ENCODE peak calls at places on chromosomes 13 and 19, in four cellular contexts. U is GM12878, V is K562, X is HL-60. J is an unnamed sample.

GRCh38 chr13:50382511-50382910 is 367.3 kb downstream of the KCNRG start:
- DNase-seq in U (no peak), V (no peak), X (no peak), J (no peak)

GRCh38 chr19:495440-496332 is 600 bp upstream of the MADCAM1 start:
- DNase-seq in U (no peak), V (peak), X (peak), J (no peak)

GRCh38 chr19:31674503-31675186 is 325.4 kb upstream of the TSHZ3 start:
- DNase-seq in U (no peak), V (no peak), X (no peak), J (no peak)

GRCh38 chr19:10317045-10317856 is 1.4 kb upstream of the FDX2 start:
- DNase-seq in U (no peak), V (no peak), X (no peak), J (no peak)

GRCh38 chr19:38596057-38596981 is 21.4 kb downstream of the MAP4K1 start:
- DNase-seq in U (no peak), V (peak), X (no peak), J (no peak)

GRCh38 chr19:34513767-34514166 is 32.2 kb downstream of the WTIP start:
- DNase-seq in U (no peak), V (no peak), X (no peak), J (no peak)

GRCh38 chr13:49655906-49656305 is 27.6 kb downstream of the ARL11 start:
- DNase-seq in U (no peak), V (no peak), X (no peak), J (no peak)

GRCh38 chr19:4914736-4915501 is 5.6 kb downstream of the UHRF1 start:
- DNase-seq in U (no peak), V (peak), X (peak), J (no peak)

GRCh38 chr13:100230813-100231575 is 142.1 kb downstream of the PCCA start:
- DNase-seq in U (no peak), V (no peak), X (no peak), J (no peak)

GRCh38 chr13:98315466-98315865 is 138.4 kb upstream of the RNF113B start:
- DNase-seq in U (no peak), V (no peak), X (no peak), J (no peak)

GRCh38 chr19:567296-567900 is 5.0 kb upstream of the BSG start:
- DNase-seq in U (no peak), V (no peak), X (no peak), J (no peak)

GRCh38 chr19:31355330-31356289 is 6.4 kb upstream of the TSHZ3 start:
- DNase-seq in U (no peak), V (no peak), X (no peak), J (no peak)

GRCh38 chr19:5719274-5719960 is 529 bp downstream of the LONP1 start:
- DNase-seq in U (no peak), V (peak), X (peak), J (no peak)

GRCh38 chr13:32911506-32911905 is 104.7 kb upstream of the KL start:
- DNase-seq in U (no peak), V (no peak), X (peak), J (peak)

GRCh38 chr19:55390461-55390880 is 4.7 kb downstream of the RPL28 start:
- DNase-seq in U (no peak), V (no peak), X (no peak), J (no peak)

GRCh38 chr19:39208175-39208795 is 4.2 kb upstream of the SYCN start:
- DNase-seq in U (no peak), V (no peak), X (no peak), J (no peak)

GRCh38 chr13:50910483-50910805 is 853 bp downstream of the RNASEH2B start:
- DNase-seq in U (no peak), V (no peak), X (peak), J (no peak)

GRCh38 chr13:103730407-103730806 is 664.2 kb upstream of the SLC10A2 start:
- DNase-seq in U (no peak), V (no peak), X (no peak), J (no peak)

GRCh38 chr13:91058066-91058465 is 289.4 kb upstream of the MIR17HG start:
- DNase-seq in U (no peak), V (no peak), X (no peak), J (no peak)

GRCh38 chr13:27919299-27919933 is 384 bp upstream of the PDX1 start:
- DNase-seq in U (no peak), V (peak), X (no peak), J (no peak)

GRCh38 chr13:76148926-76149325 is 512.8 kb downstream of the LMO7 start:
- DNase-seq in U (no peak), V (no peak), X (no peak), J (no peak)

GRCh38 chr13:27549406-27549981 is 70.8 kb downstream of the LNX2 start:
- DNase-seq in U (no peak), V (no peak), X (no peak), J (no peak)

GRCh38 chr13:35923347-35923746 is 207.8 kb downstream of the DCLK1 start:
- DNase-seq in U (no peak), V (no peak), X (no peak), J (no peak)

GRCh38 chr13:49494645-49495044 is 1.1 kb upstream of the PHF11 start:
- DNase-seq in U (no peak), V (no peak), X (no peak), J (no peak)

GRCh38 chr19:34314437-34315313 is 50.3 kb upstream of the GPI start:
- DNase-seq in U (peak), V (no peak), X (no peak), J (no peak)

GRCh38 chr19:48190288-48191284 is 20.1 kb downstream of the ZSWIM9 start:
- DNase-seq in U (no peak), V (peak), X (peak), J (no peak)

GRCh38 chr13:112926003-112926402 is 43.0 kb upstream of the MCF2L start:
- DNase-seq in U (no peak), V (no peak), X (no peak), J (no peak)

GRCh38 chr19:49142866-49143335 is 12.3 kb downstream of the HRC start:
- DNase-seq in U (no peak), V (peak), X (no peak), J (no peak)

GRCh38 chr13:85729296-85729695 is 69.9 kb downstream of the SLITRK6 start:
- DNase-seq in U (no peak), V (no peak), X (no peak), J (no peak)
- TF ChIP-seq SPI1 in U (no peak), V (no peak), X (no peak), J (no peak)

DNA sequence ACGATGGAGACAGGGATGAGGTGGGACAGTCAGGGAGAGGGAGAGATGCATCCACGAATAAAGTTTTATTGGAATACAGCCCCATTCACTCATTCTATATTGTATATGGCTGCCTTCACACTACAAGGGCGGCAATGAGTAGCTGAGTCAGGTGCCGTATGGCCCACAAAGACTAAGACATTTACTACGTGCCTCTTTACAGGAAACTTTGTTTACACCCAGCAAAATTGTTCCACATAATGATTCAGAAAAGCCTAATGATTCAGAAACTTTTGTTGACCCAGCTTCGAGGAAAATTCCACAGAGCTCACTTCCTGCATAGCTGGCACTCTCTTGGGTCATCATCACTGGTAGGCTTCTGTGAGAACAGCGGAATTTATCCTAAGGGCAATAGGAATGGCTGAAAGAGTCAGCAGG is 87.3 kb upstream of the PEG3 start:
- DNase-seq in U (no peak), V (no peak), X (no peak), J (no peak)
- TF ChIP-seq SPI1 in U (no peak), V (no peak), X (no peak), J (no peak)

DNA sequence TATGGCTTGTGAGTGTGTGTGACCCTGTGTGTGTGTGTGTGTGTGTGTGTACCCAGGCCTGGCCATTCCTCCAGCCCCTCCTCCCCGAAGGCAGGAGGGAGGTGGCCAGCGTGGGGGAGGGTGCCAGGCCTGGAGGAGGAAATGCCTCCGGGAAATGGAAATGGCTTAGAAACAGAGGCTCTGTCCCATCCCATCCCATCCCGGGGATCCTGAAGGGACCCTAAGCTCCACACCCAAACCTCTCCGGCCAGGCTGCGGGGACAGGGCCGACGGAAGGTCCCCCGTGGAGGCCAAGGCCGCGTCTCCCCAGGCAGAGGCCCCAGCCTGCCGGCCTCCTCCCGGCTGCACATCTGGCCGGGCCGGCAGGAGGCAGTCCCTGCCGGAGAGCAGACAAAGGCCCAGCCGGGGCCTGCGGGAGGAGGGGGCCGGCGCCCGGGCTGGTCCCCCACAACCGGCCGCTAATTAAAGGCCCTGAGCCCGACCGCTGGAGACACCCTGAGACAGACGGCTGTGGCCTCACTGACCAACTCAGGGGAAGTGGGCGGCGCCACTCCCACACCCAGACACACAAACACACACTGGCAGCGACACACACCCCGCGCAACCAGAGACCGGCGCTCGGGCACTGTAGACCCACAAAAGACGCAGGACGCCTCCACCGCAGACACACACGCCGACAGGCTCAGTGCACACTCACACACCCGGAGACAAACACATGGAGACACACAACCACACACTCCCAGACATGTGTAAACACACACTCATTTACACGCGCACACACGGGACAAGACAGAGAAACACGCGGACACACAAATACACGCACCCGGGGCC is 1.1 kb downstream of the ADAMTS10 start:
- DNase-seq in U (no peak), V (peak), X (peak), J (no peak)
- TF ChIP-seq SPI1 in U (no peak), V (no peak), X (no peak), J (no peak)

GRCh38 chr13:114101325-114101821 is 31.1 kb downstream of the RASA3 start:
- DNase-seq in U (no peak), V (no peak), X (no peak), J (no peak)
- TF ChIP-seq SPI1 in U (no peak), V (no peak), X (no peak), J (no peak)

DNA sequence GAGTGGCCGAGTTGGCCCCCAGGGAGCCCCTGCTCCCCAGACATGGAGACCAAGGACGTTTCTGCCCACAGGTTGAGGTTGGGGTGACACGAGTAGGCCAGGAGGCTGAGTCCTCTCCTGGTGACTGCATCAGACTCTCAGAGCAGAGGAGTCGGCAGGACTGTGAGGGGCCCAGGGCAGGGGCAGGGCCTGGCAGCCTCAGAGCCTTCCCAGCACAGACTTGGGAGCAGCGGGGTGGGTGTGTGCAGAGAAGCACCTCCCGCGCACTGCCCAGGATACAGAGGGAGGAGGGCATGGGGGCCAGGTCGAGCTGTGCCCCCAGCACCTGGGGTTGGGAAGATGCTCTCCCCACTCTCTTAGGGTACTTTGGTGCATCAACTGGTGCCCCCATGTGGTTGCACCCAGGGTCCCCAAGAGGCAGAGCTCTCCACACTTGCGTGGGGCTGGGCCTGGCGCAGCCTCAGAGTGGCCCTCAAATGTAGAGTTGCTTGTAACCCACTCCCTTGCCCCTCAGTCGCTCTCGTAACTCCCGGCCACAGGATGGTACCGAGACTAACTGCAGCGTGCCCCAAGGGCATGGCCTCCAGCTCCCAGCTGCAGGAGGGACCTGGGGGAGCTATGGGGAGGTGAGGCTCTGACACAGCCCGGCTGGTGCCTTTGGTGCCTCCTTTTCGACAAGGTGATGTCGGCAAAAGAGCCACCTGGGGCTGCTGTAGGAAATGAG is 15.9 kb downstream of the TSSK6 start:
- DNase-seq in U (no peak), V (no peak), X (no peak), J (no peak)
- TF ChIP-seq SPI1 in U (no peak), V (no peak), X (no peak), J (no peak)

GRCh38 chr13:23443878-23444277 is 10.4 kb upstream of the SACS start:
- DNase-seq in U (no peak), V (no peak), X (no peak), J (no peak)
- TF ChIP-seq SPI1 in U (no peak), V (no peak), X (no peak), J (no peak)

J was measured in GM12891.